ENCODE peak calls at places on chromosomes 1 and 21, in four cellular contexts. I is stimulated activated CD4-positive, alpha-beta T cell treated with anti-CD3 and anti-CD28 coated beads, Interleukin-1b, Interleukin-23, amount 100 ng/mL, for 48 hours; Q is germinal center; U is AG09309. D is an unnamed sample.

GRCh38 chr1:104780470-104781078 is 1030.9 kb downstream of the AMY1C start:
- DNase-seq in I (no peak), Q (peak), U (no peak), D (peak)

GRCh38 chr1:109186704-109187071 is 27.0 kb upstream of the SARS1 start:
- DNase-seq in I (no peak), Q (no peak), U (no peak), D (no peak)

GRCh38 chr1:43878854-43879253 is 54.7 kb upstream of the ARTN start:
- DNase-seq in I (no peak), Q (no peak), U (no peak), D (no peak)

GRCh38 chr1:161905269-161905884 is 118.3 kb downstream of the OLFML2B start:
- DNase-seq in I (no peak), Q (peak), U (no peak), D (peak)

GRCh38 chr1:184608581-184608980 is 146.1 kb downstream of the EDEM3 start:
- DNase-seq in I (no peak), Q (no peak), U (no peak), D (no peak)

GRCh38 chr1:41468082-41468762 is 16.3 kb downstream of the EDN2 start:
- DNase-seq in I (no peak), Q (no peak), U (no peak), D (no peak)

GRCh38 chr1:156618853-156619581 is at the start of gene HAPLN2:
- DNase-seq in I (no peak), Q (no peak), U (no peak), D (peak)

GRCh38 chr1:155933591-155934096 is 569 bp downstream of the KHDC4 start:
- DNase-seq in I (no peak), Q (no peak), U (no peak), D (peak)

GRCh38 chr1:45545019-45545493 is 5.6 kb upstream of the AKR1A1 start:
- DNase-seq in I (peak), Q (no peak), U (no peak), D (no peak)

GRCh38 chr21:37562920-37563640 is 196.5 kb downstream of the DYRK1A start:
- DNase-seq in I (no peak), Q (peak), U (no peak), D (no peak)